ENCODE peak calls at places on chromosomes 2 and 18, in six cellular contexts. One of them, this sample, is unnamed.

GRCh38 chr2:30732376-30732775 is 74.9 kb downstream of the CAPN13 start:
- DNase-seq in coronary artery: no peak
- DNase-seq in NB4: no peak
- DNase-seq in AG04450: no peak
- DNase-seq in CD4-positive, CD25-positive, alpha-beta regulatory T cell: no peak
- DNase-seq in effector memory CD4-positive, alpha-beta T cell: no peak
- DNase-seq in this sample: no peak

GRCh38 chr18:79208882-79209281 is 139.7 kb downstream of the ATP9B start:
- DNase-seq in coronary artery: no peak
- DNase-seq in NB4: no peak
- DNase-seq in AG04450: no peak
- DNase-seq in CD4-positive, CD25-positive, alpha-beta regulatory T cell: no peak
- DNase-seq in effector memory CD4-positive, alpha-beta T cell: no peak
- DNase-seq in this sample: no peak

GRCh38 chr2:45993476-45993991 is 303.7 kb upstream of the EPAS1 start:
- DNase-seq in coronary artery: peak
- DNase-seq in NB4: peak
- DNase-seq in AG04450: peak
- DNase-seq in CD4-positive, CD25-positive, alpha-beta regulatory T cell: peak
- DNase-seq in effector memory CD4-positive, alpha-beta T cell: no peak
- DNase-seq in this sample: peak

GRCh38 chr2:165205865-165206264 is 2.0 kb upstream of the SCN3A start:
- DNase-seq in coronary artery: no peak
- DNase-seq in NB4: no peak
- DNase-seq in AG04450: no peak
- DNase-seq in CD4-positive, CD25-positive, alpha-beta regulatory T cell: no peak
- DNase-seq in effector memory CD4-positive, alpha-beta T cell: no peak
- DNase-seq in this sample: no peak

GRCh38 chr2:232464534-232464865 is 8.5 kb downstream of the ALPI start:
- DNase-seq in coronary artery: peak
- DNase-seq in NB4: no peak
- DNase-seq in AG04450: no peak
- DNase-seq in CD4-positive, CD25-positive, alpha-beta regulatory T cell: no peak
- DNase-seq in effector memory CD4-positive, alpha-beta T cell: no peak
- DNase-seq in this sample: no peak

GRCh38 chr2:25454824-25455611 is 113.3 kb upstream of the DNMT3A start:
- DNase-seq in coronary artery: no peak
- DNase-seq in NB4: no peak
- DNase-seq in AG04450: no peak
- DNase-seq in CD4-positive, CD25-positive, alpha-beta regulatory T cell: peak
- DNase-seq in effector memory CD4-positive, alpha-beta T cell: no peak
- DNase-seq in this sample: no peak

GRCh38 chr18:8277270-8277669 is 332.0 kb upstream of the RAB12 start:
- DNase-seq in coronary artery: no peak
- DNase-seq in NB4: no peak
- DNase-seq in AG04450: no peak
- DNase-seq in CD4-positive, CD25-positive, alpha-beta regulatory T cell: no peak
- DNase-seq in effector memory CD4-positive, alpha-beta T cell: no peak
- DNase-seq in this sample: peak

GRCh38 chr2:15615310-15615920 is 23.7 kb downstream of the DDX1 start:
- DNase-seq in coronary artery: no peak
- DNase-seq in NB4: no peak
- DNase-seq in AG04450: no peak
- DNase-seq in CD4-positive, CD25-positive, alpha-beta regulatory T cell: peak
- DNase-seq in effector memory CD4-positive, alpha-beta T cell: no peak
- DNase-seq in this sample: no peak

GRCh38 chr2:222774941-222775340 is 85.9 kb upstream of the ACSL3 start:
- DNase-seq in coronary artery: no peak
- DNase-seq in NB4: peak
- DNase-seq in AG04450: no peak
- DNase-seq in CD4-positive, CD25-positive, alpha-beta regulatory T cell: no peak
- DNase-seq in effector memory CD4-positive, alpha-beta T cell: no peak
- DNase-seq in this sample: no peak

GRCh38 chr2:161045726-161046125 is 114.5 kb upstream of the TANK start:
- DNase-seq in coronary artery: no peak
- DNase-seq in NB4: no peak
- DNase-seq in AG04450: no peak
- DNase-seq in CD4-positive, CD25-positive, alpha-beta regulatory T cell: no peak
- DNase-seq in effector memory CD4-positive, alpha-beta T cell: no peak
- DNase-seq in this sample: peak

GRCh38 chr2:154960802-154961583 is 262.5 kb downstream of the KCNJ3 start:
- DNase-seq in coronary artery: no peak
- DNase-seq in NB4: no peak
- DNase-seq in AG04450: no peak
- DNase-seq in CD4-positive, CD25-positive, alpha-beta regulatory T cell: no peak
- DNase-seq in effector memory CD4-positive, alpha-beta T cell: no peak
- DNase-seq in this sample: no peak

GRCh38 chr2:9769171-9770005 is 73.9 kb upstream of the TAF1B start:
- DNase-seq in coronary artery: no peak
- DNase-seq in NB4: no peak
- DNase-seq in AG04450: no peak
- DNase-seq in CD4-positive, CD25-positive, alpha-beta regulatory T cell: no peak
- DNase-seq in effector memory CD4-positive, alpha-beta T cell: no peak
- DNase-seq in this sample: no peak

GRCh38 chr2:160507464-160507863 is 13.9 kb upstream of the RBMS1 start:
- DNase-seq in coronary artery: no peak
- DNase-seq in NB4: no peak
- DNase-seq in AG04450: no peak
- DNase-seq in CD4-positive, CD25-positive, alpha-beta regulatory T cell: no peak
- DNase-seq in effector memory CD4-positive, alpha-beta T cell: no peak
- DNase-seq in this sample: no peak

GRCh38 chr2:239897596-239898235 is 127.4 kb downstream of the NDUFA10 start:
- DNase-seq in coronary artery: peak
- DNase-seq in NB4: no peak
- DNase-seq in AG04450: no peak
- DNase-seq in CD4-positive, CD25-positive, alpha-beta regulatory T cell: no peak
- DNase-seq in effector memory CD4-positive, alpha-beta T cell: no peak
- DNase-seq in this sample: no peak

GRCh38 chr2:136376211-136376610 is 258.3 kb upstream of the CXCR4 start:
- DNase-seq in coronary artery: no peak
- DNase-seq in NB4: no peak
- DNase-seq in AG04450: no peak
- DNase-seq in CD4-positive, CD25-positive, alpha-beta regulatory T cell: peak
- DNase-seq in effector memory CD4-positive, alpha-beta T cell: no peak
- DNase-seq in this sample: no peak

GRCh38 chr2:200003444-200003843 is 48.1 kb downstream of the MAIP1 start:
- DNase-seq in coronary artery: no peak
- DNase-seq in NB4: no peak
- DNase-seq in AG04450: no peak
- DNase-seq in CD4-positive, CD25-positive, alpha-beta regulatory T cell: no peak
- DNase-seq in effector memory CD4-positive, alpha-beta T cell: no peak
- DNase-seq in this sample: peak
- H3K4me3 ChIP-seq in coronary artery: no peak
- H3K4me3 ChIP-seq in NB4: no peak
- H3K4me3 ChIP-seq in AG04450: no peak
- H3K4me3 ChIP-seq in CD4-positive, CD25-positive, alpha-beta regulatory T cell: no peak
- H3K4me3 ChIP-seq in effector memory CD4-positive, alpha-beta T cell: no peak
- H3K4me3 ChIP-seq in this sample: no peak

GRCh38 chr2:8231909-8232308 is 449.9 kb upstream of the ID2 start:
- DNase-seq in coronary artery: no peak
- DNase-seq in NB4: no peak
- DNase-seq in AG04450: no peak
- DNase-seq in CD4-positive, CD25-positive, alpha-beta regulatory T cell: no peak
- DNase-seq in effector memory CD4-positive, alpha-beta T cell: no peak
- DNase-seq in this sample: no peak

GRCh38 chr2:8236391-8236790 is 445.5 kb upstream of the ID2 start:
- DNase-seq in coronary artery: no peak
- DNase-seq in NB4: no peak
- DNase-seq in AG04450: no peak
- DNase-seq in CD4-positive, CD25-positive, alpha-beta regulatory T cell: no peak
- DNase-seq in effector memory CD4-positive, alpha-beta T cell: no peak
- DNase-seq in this sample: no peak

GRCh38 chr2:8234253-8234652 is 447.6 kb upstream of the ID2 start:
- DNase-seq in coronary artery: no peak
- DNase-seq in NB4: no peak
- DNase-seq in AG04450: no peak
- DNase-seq in CD4-positive, CD25-positive, alpha-beta regulatory T cell: no peak
- DNase-seq in effector memory CD4-positive, alpha-beta T cell: no peak
- DNase-seq in this sample: no peak

GRCh38 chr2:8238521-8239230 is 443.2 kb upstream of the ID2 start:
- DNase-seq in coronary artery: no peak
- DNase-seq in NB4: peak
- DNase-seq in AG04450: no peak
- DNase-seq in CD4-positive, CD25-positive, alpha-beta regulatory T cell: no peak
- DNase-seq in effector memory CD4-positive, alpha-beta T cell: no peak
- DNase-seq in this sample: no peak

DNA sequence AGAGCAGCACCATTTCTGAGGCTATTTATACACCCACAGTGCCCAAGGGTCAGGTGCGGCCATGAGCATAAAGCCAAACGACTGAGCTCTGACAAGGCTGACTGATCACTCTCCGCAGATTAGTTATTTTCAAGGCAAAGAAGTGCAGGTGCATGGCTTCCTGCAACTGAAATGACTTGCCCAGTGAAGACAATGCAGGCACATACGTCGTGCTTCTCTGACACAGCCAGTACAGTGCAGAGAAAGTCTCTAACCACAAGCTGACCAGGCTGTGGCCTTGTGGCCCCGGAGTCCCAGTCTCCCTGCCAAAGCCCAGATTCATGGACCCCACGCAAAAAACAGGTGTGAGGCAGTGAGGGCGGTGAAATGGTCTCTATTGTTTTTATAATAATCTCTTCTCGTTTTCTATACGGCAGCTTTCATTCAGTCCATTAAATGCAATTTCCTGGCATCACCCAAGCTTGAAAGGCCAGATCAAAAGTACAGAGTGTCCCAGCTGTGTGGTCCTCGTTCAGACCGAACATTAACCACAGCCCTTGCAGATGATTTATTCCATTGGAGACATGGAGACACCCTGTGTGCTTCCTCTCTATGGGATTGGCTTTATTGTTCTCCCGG is 447.0 kb upstream of the ID2 start:
- DNase-seq in coronary artery: no peak
- DNase-seq in NB4: no peak
- DNase-seq in AG04450: no peak
- DNase-seq in CD4-positive, CD25-positive, alpha-beta regulatory T cell: no peak
- DNase-seq in effector memory CD4-positive, alpha-beta T cell: no peak
- DNase-seq in this sample: no peak
- H3K4me3 ChIP-seq in coronary artery: no peak
- H3K4me3 ChIP-seq in NB4: no peak
- H3K4me3 ChIP-seq in AG04450: no peak
- H3K4me3 ChIP-seq in CD4-positive, CD25-positive, alpha-beta regulatory T cell: no peak
- H3K4me3 ChIP-seq in effector memory CD4-positive, alpha-beta T cell: no peak
- H3K4me3 ChIP-seq in this sample: no peak

DNA sequence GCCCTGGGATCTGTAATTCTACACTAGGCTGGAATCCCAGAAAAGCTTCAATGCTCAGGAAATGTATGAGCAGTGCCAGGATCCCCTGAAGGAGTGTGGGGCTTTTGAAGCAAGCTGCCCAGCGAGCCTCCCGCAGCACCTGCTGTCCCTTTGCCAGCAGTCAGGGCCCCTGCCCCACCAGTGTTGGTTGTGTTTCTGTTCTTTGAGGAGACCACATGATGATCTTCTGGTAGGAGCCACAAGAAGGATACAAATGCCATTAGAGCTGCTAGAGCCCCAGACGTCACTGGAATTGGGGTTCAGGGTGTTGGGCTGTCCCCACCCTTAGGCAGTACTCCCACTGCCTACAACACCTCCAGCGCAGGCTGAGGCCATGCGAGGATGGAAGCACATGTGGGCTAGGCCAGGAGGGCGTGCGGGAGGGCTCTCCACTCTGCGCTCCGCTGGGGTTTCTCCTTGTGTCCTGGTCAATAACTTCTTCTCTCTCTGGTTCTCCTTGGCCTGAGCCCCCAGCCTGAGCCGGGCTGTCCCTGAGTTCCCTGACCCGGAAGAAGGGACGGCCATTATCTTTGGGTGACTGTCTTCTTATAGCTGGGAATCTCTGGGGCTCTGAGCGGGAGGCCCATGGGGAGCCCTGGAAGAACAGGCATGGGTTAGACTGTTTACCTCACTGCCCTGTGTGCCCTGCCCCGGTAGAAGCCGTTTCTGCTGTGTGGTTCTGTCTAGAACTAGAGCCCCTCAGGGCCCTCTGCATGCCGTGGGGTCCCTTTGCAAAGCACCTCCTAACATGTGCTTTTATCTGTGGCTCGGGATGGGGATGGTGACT is 73.9 kb downstream of the LRRFIP1 start:
- DNase-seq in coronary artery: peak
- DNase-seq in NB4: no peak
- DNase-seq in AG04450: no peak
- DNase-seq in CD4-positive, CD25-positive, alpha-beta regulatory T cell: no peak
- DNase-seq in effector memory CD4-positive, alpha-beta T cell: no peak
- DNase-seq in this sample: no peak
- H3K4me3 ChIP-seq in coronary artery: peak
- H3K4me3 ChIP-seq in NB4: peak
- H3K4me3 ChIP-seq in AG04450: no peak
- H3K4me3 ChIP-seq in CD4-positive, CD25-positive, alpha-beta regulatory T cell: peak
- H3K4me3 ChIP-seq in effector memory CD4-positive, alpha-beta T cell: no peak
- H3K4me3 ChIP-seq in this sample: no peak

DNA sequence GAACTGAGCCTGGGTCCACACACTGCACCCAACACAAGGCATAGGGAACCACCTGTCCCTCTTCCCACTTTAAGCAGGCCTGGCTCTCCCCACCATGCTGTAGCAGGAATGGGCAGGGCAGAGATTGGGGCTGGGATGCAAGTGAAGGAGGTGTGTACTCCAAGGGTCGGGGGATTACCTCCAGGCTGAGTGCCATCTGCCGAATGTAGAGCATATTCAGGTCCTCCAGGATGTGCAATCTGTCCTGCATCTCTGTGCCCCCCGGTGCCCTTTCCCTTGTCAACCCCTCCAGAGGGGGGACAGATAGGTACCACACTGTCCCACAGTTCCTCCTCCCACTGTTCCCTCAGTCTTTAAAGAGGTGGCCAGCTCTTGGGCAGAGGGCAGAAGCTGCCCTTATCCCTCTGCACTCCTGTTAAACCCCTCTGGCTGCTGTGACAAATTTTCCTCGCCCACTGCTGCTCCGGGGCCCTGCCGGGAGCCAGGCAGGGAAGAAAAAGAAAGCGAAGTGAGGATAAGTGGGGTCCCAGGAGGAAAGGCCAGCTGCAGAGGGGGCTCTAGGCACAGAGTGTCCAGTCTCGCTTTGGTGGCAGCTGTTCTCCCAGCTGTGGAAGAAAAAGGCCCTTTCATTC is 2.2 kb downstream of the RTKN start:
- DNase-seq in coronary artery: no peak
- DNase-seq in NB4: no peak
- DNase-seq in AG04450: no peak
- DNase-seq in CD4-positive, CD25-positive, alpha-beta regulatory T cell: no peak
- DNase-seq in effector memory CD4-positive, alpha-beta T cell: no peak
- DNase-seq in this sample: no peak
- H3K4me3 ChIP-seq in coronary artery: peak
- H3K4me3 ChIP-seq in NB4: no peak
- H3K4me3 ChIP-seq in AG04450: peak
- H3K4me3 ChIP-seq in CD4-positive, CD25-positive, alpha-beta regulatory T cell: no peak
- H3K4me3 ChIP-seq in effector memory CD4-positive, alpha-beta T cell: no peak
- H3K4me3 ChIP-seq in this sample: peak

This sample was measured in fibroblast of villous mesenchyme.